ENCODE peak calls at places on chromosomes 11 and 22, in four cellular contexts. D is transverse colon, Z is H1, W is ovary. E is an unnamed sample.

GRCh38 chr22:38335077-38335476 is 17.8 kb upstream of the CSNK1E start:
- DNase-seq in D (no peak), Z (no peak), W (no peak), E (no peak)

GRCh38 chr11:59283825-59284772 is 71.4 kb upstream of the MPEG1 start:
- DNase-seq in D (peak; percentile 45), W (no peak), Z (no peak), E (no peak)

GRCh38 chr11:65786786-65787636 is at the start of gene OVOL1:
- DNase-seq in W (no peak), Z (peak; percentile 76), D (peak; percentile 91), E (no peak)

GRCh38 chr11:12249590-12250260 is 127.6 kb upstream of the PARVA start:
- DNase-seq in Z (no peak), W (no peak), D (peak; percentile 59), E (no peak)

GRCh38 chr22:19174106-19175025 is 4.2 kb downstream of the SLC25A1 start:
- DNase-seq in Z (peak; percentile 64), W (no peak), D (no peak), E (no peak)

GRCh38 chr11:60370252-60370810 is 8.0 kb upstream of the MS4A7 start:
- DNase-seq in W (no peak), Z (no peak), D (no peak), E (no peak)

GRCh38 chr11:120658071-120658423 is 146.5 kb downstream of the GRIK4 start:
- DNase-seq in W (no peak), Z (no peak), D (no peak), E (no peak)

GRCh38 chr11:36034572-36035331 is 90.9 kb downstream of the LDLRAD3 start:
- DNase-seq in W (no peak), Z (no peak), D (no peak), E (no peak)

GRCh38 chr11:28303477-28304191 is 195.4 kb downstream of the METTL15 start:
- DNase-seq in Z (no peak), D (no peak), W (no peak), E (no peak)

GRCh38 chr11:43988040-43988793 is 45.8 kb downstream of the C11orf96 start:
- DNase-seq in D (no peak), W (peak; percentile 42), Z (no peak), E (no peak)
- H3K27ac ChIP-seq in D (peak overlapping the region; percentile 67), W (peak overlapping the region; percentile 93), Z (no peak overlapping the region), E (peak overlapping the region; percentile 33)

GRCh38 chr22:17243524-17243923 is 24.3 kb upstream of the ADA2 start:
- DNase-seq in Z (no peak), W (no peak), D (peak; percentile 27), E (no peak)
- TF ChIP-seq EP300 in Z (no peak), W (no peak), D (no peak), E (no peak)

GRCh38 chr11:78062671-78063070 is 990 bp upstream of the THRSP start:
- DNase-seq in W (no peak), Z (no peak), D (no peak), E (no peak)

GRCh38 chr11:78061921-78062311 is 1.7 kb upstream of the THRSP start:
- DNase-seq in Z (no peak), W (no peak), D (no peak), E (no peak)

GRCh38 chr11:78061088-78061920 is 2.4 kb upstream of the THRSP start:
- DNase-seq in Z (no peak), D (no peak), W (no peak), E (no peak)

GRCh38 chr11:78065239-78065638 is 1.6 kb downstream of the THRSP start:
- DNase-seq in Z (no peak), W (no peak), D (no peak), E (no peak)

DNA sequence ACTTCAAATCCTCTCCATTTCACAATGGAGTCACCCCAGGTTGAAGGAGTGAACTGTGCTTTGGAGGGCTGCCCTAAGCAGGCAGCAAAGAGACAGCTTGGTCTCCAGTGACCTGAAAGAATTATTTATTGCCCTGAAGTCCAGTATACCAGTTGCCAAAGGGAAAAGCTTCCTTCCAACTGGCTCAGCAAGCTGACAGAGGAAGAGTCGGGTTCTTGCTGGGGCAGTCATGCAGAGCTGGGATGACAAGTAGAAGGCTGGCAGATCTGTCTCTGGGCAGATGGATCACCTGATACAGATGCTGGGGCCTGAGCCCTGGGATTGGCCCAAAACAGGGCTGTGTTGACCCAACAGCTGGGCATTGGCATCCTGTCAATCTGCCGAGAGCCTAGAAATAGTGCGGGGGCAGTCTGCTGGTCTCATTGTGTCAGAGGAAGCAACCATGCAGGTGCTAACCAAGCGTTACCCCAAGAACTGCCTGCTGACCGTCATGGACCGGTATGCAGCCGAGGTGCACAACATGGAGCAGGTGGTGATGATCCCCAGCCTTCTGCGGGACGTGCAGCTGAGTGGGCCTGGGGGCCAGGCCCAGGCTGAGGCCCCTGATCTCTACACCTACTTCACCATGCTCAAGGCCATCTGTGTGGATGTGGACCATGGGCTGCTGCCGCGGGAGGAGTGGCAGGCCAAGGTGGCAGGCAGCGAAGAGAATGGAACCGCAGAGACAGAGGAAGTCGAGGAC is at the start of gene THRSP:
- DNase-seq in W (no peak), Z (no peak), D (no peak), E (no peak)
- TF ChIP-seq POLR2A in W (no peak), Z (no peak), D (no peak), E (no peak)

GRCh38 chr11:100753562-100753961 is 66.5 kb downstream of the ARHGAP42 start:
- DNase-seq in D (no peak), Z (no peak), W (no peak), E (no peak)
- H3K27ac ChIP-seq in D (no peak overlapping the region), Z (no peak overlapping the region), W (no peak overlapping the region), E (peak overlapping the region; percentile 38)